ENCODE peak calls at places on chromosomes 13 and 19, in seven cellular contexts. I is GM23338, G is MM.1S, S is HCT116, H is hepatocyte, V is PC-9, A is GM23248. K is an unnamed sample. For H3K9me2, the result is how much of the 10 kb centered on the place peaks cover.

GRCh38 chr13:113022391-113023216 is 53.6 kb downstream of the MCF2L start:
- DNase-seq in S (no peak), V (peak), G (no peak), I (peak), H (peak), A (no peak), K (no peak)

GRCh38 chr19:40601061-40601973 is at the start of gene LTBP4:
- DNase-seq in A (peak), H (peak), S (no peak), V (no peak), G (peak), I (peak), K (no peak)

GRCh38 chr19:19372656-19373416 is 32.6 kb upstream of the GATAD2A start:
- DNase-seq in H (peak), I (peak), S (peak), V (peak), G (peak), A (peak), K (peak)

GRCh38 chr19:4971424-4971793 is 2.5 kb downstream of the KDM4B start:
- DNase-seq in A (peak), G (peak), H (no peak), I (peak), S (no peak), V (no peak), K (peak)

GRCh38 chr19:12886943-12887747 is at the start of gene KLF1:
- DNase-seq in G (no peak), V (peak), A (no peak), H (no peak), S (no peak), I (no peak), K (no peak)

GRCh38 chr13:103178986-103179695 is 112.9 kb upstream of the SLC10A2 start:
- DNase-seq in G (no peak), H (no peak), V (no peak), I (no peak), S (no peak), A (no peak), K (no peak)

GRCh38 chr13:74129500-74130144 is 4.6 kb downstream of the KLF12 start:
- DNase-seq in S (no peak), G (no peak), H (no peak), I (no peak), V (no peak), A (peak), K (peak)

GRCh38 chr19:6185825-6186193 is 50.3 kb downstream of the ACSBG2 start:
- DNase-seq in I (no peak), S (no peak), V (no peak), H (no peak), G (no peak), A (no peak), K (no peak)

GRCh38 chr19:43766755-43767043 is 11.9 kb upstream of the SMG9 start:
- DNase-seq in V (no peak), I (no peak), A (no peak), S (no peak), H (no peak), G (no peak), K (no peak)

GRCh38 chr13:98495627-98496238 is 81.2 kb downstream of the STK24 start:
- DNase-seq in G (no peak), A (peak), V (no peak), I (no peak), S (no peak), H (no peak), K (no peak)

GRCh38 chr13:99987180-99988047 is 5.8 kb downstream of the ZIC2 start:
- DNase-seq in I (peak), H (no peak), A (no peak), G (no peak), V (no peak), S (no peak), K (no peak)

GRCh38 chr13:99989376-99990044 is 7.9 kb downstream of the ZIC2 start:
- DNase-seq in H (no peak), S (no peak), G (no peak), A (no peak), V (no peak), I (peak), K (no peak)

GRCh38 chr13:99986751-99987150 is 5.2 kb downstream of the ZIC2 start:
- DNase-seq in G (no peak), H (no peak), I (peak), A (no peak), S (no peak), V (no peak), K (no peak)

GRCh38 chr13:99990045-99990977 is 8.7 kb downstream of the ZIC2 start:
- DNase-seq in S (no peak), A (no peak), I (peak), H (no peak), V (no peak), G (no peak), K (no peak)

GRCh38 chr13:99988469-99989375 is 7.1 kb downstream of the ZIC2 start:
- DNase-seq in G (no peak), S (no peak), I (peak), A (no peak), V (no peak), H (no peak), K (no peak)
- TF ChIP-seq EZH2 in G (no peak), S (no peak), I (peak), A (no peak), V (no peak), H (peak), K (no peak)

DNA sequence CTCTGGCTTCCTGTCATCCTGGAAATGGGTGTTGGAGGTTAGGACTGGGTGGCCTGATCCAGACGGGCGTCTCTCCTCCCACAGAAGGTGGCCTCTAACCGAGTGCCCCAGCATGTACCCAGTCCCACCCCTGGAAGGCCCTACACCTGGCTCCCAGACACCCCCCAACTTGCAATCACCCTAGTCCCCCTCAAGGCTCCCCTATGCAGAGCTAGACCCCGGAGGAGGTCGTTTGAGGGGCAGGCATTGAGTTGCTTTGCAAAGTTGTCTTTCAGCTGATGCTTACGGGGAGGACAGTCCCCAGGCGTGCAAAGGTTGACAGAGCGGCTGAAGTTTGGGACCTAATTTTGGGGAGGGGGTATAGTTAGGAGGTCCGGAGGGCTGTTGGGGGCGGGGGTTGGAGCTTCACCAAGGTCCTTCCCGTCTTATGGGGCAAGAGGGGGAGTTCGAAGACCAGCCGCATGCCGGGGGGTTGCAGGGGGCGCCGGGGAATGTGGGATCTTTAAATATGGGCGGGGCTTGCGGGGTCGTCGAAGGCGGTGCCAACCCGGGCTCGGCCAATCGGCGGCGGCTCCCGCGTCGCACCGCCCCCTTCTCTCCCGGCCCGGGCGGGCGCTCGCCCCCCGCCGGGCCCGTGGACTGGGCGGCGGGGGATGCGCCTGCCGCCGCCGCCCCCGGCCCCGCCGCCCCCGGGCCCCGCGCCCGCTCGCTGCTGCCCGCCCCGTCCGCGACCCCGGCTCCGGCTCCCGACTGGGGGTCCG is at the start of gene KCNN1:
- DNase-seq in S (no peak), G (no peak), I (peak), V (no peak), H (peak), A (no peak), K (no peak)
- H3K4me3 ChIP-seq in S (no peak), G (no peak), I (peak), V (no peak), H (no peak), A (no peak), K (no peak)

GRCh38 chr19:14561832-14562351 is 10.0 kb downstream of the NDUFB7 start:
- DNase-seq in H (peak), S (no peak), A (no peak), I (peak), G (no peak), V (no peak), K (no peak)
- H3K9me2 ChIP-seq in H (under half), S (under half), A (under half), I (under half), G (under half), V (under half), K (under half)

DNA sequence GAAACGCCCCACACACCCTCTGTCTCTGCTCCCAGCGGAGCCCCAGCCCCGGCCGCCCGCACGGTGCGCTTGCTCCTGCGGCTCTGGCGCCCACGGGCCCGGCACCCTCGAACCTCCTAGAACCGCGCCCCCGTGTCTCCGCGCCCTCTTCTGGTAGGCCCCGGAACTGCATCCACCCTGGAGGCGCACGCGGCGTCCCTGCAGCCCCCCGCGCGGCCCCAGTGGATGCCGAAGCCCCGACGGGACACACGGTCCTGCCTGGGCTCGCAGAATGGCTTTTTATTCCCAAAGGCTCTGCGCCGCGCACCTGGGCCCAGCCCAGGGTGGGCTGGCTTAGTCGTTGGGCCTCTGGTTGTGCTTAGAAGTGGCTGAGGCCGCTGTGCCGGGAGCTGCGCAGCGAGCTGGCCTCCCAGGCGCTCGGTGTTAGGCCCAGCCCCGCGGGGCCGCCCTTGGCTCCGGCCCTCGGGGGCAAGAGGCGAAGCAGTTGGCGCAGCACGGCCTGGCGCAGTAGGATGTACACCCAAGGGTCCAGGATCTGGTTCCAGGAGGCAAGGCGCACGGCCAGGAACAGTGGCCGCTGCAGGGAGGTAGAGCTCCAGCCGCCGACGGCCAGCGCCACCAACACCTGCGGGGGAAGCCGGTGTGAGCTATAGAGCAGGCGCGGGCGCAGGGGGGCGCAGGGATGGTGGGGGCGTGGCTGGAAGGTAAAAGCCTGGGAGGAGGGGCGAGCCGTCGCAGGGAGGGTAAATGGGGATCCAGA is 2.8 kb downstream of the PTGER1 start:
- DNase-seq in G (peak), H (peak), V (no peak), A (peak), S (peak), I (peak), K (peak)
- TF ChIP-seq EZH2 in G (no peak), H (no peak), V (no peak), A (no peak), S (no peak), I (no peak), K (no peak)

GRCh38 chr19:11338164-11338563 is 1.3 kb downstream of the RAB3D start:
- DNase-seq in A (no peak), V (no peak), S (no peak), I (no peak), H (peak), G (no peak), K (no peak)
- H3K4me3 ChIP-seq in A (no peak), V (peak), S (no peak), I (no peak), H (peak), G (no peak), K (peak)

GRCh38 chr19:3142938-3143337 is 7.1 kb downstream of the GNA15 start:
- DNase-seq in I (no peak), H (no peak), V (no peak), A (peak), S (no peak), G (no peak), K (no peak)
- H3K9me2 ChIP-seq in I (under half), H (under half), V (under half), A (under half), S (under half), G (under half), K (under half)

GRCh38 chr19:48444129-48444932 is 1.5 kb upstream of the GRWD1 start:
- DNase-seq in A (no peak), H (no peak), G (no peak), V (no peak), I (peak), S (no peak), K (no peak)
- TF ChIP-seq EZH2 in A (no peak), H (no peak), G (no peak), V (no peak), I (no peak), S (no peak), K (no peak)

K was measured in PC-3.